ENCODE peak calls at places on chromosomes 13 and 19, in nine cellular contexts. B is psoas muscle, X is neural crest cell, Y is neural progenitor cell, A is foreskin fibroblast, T is astrocyte of the spinal cord, U is upper lobe of left lung, Z is NB4, F is transverse colon. R is an unnamed sample.

GRCh38 chr19:48963371-48964204 is 1.5 kb upstream of the FTL start:
- DNase-seq in F (peak), X (peak), A (peak), B (peak), T (peak), U (peak), Y (peak), Z (peak), R (peak)

GRCh38 chr19:38072776-38073411 is 151.1 kb downstream of the DPF1 start:
- DNase-seq in F (no peak), T (peak), A (peak), Z (no peak), Y (no peak), U (peak), X (no peak), B (no peak), R (no peak)

GRCh38 chr13:39037410-39037879 is 444 bp downstream of the PROSER1 start:
- DNase-seq in Z (no peak), X (no peak), B (no peak), A (no peak), Y (no peak), F (no peak), T (no peak), U (no peak), R (no peak)

GRCh38 chr19:23882493-23882892 is 32.2 kb upstream of the ZNF726 start:
- DNase-seq in F (peak), Z (peak), A (peak), B (no peak), X (no peak), U (no peak), Y (no peak), T (no peak), R (no peak)

GRCh38 chr19:6551091-6551490 is 20.3 kb downstream of the TNFSF9 start:
- DNase-seq in A (no peak), T (no peak), Z (no peak), Y (no peak), X (no peak), B (no peak), U (no peak), F (no peak), R (no peak)

GRCh38 chr19:18232540-18233223 is 6.4 kb upstream of the PDE4C start:
- DNase-seq in A (no peak), Y (no peak), X (no peak), T (no peak), Z (no peak), B (no peak), U (no peak), F (no peak), R (no peak)

GRCh38 chr13:42123600-42123999 is 75.2 kb downstream of the DGKH start:
- DNase-seq in U (no peak), A (no peak), T (no peak), Y (no peak), B (no peak), X (no peak), Z (no peak), F (no peak), R (no peak)

GRCh38 chr19:19750842-19751790 is 18.2 kb upstream of the ZNF14 start:
- DNase-seq in X (no peak), B (no peak), T (no peak), Z (no peak), U (no peak), Y (no peak), F (no peak), A (no peak), R (no peak)

GRCh38 chr13:30585748-30586262 is 31.9 kb upstream of the USPL1 start:
- DNase-seq in T (peak), X (no peak), U (peak), A (peak), Z (peak), Y (no peak), B (no peak), F (no peak), R (no peak)

GRCh38 chr13:51862965-51863364 is 1.2 kb downstream of the CCDC70 start:
- DNase-seq in F (no peak), A (no peak), U (no peak), Y (no peak), X (no peak), Z (no peak), B (no peak), T (no peak), R (no peak)
- TF ChIP-seq CTCF in F (no peak), A (no peak), U (no peak), Y (no peak), X (no peak), Z (no peak), B (no peak), T (no peak), R (no peak)

DNA sequence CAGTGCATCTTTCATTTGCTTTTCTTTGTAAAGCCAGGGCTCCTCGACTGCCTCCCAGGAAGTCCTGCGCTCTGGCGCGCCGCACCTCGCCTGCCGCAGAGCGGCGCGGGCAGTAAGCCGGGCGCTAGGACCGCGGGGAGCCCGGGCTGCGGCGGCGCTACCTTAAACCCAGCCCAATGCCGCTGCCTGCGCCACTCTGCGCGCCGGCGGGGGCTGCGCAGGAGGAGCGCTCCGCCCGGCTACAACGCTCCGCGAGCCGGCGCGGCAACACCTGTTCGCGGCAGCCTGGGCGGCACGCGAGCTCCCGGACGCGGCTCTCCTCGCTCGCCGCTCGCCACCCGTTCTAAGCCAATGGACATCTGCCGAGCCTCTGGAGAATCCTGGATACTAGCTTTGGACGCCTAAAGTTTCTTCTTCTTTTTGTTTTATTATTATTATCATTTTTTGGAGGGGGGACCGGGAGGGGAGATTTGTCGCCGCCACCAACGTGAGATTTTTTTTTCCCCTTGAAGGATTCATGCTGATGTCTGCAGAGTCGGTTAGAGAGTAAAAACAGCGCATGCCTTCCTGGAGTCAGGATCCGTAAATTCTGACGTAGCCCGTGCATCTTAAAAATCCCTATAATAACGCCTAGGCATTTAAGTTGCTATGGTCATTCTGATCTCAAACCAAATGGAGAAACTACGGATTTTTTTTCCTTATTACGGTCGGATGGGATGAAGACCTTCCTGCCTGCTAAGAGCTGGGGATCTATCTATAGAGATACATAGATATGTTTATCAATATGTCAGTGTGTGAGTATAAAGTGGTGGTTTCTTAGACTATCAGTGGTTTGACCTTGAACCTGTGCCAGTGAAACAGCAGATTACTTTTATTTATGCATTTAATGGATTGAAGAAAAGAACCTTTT is at the start of gene FGF9:
- DNase-seq in Z (peak), T (peak), U (peak), A (peak), B (peak), X (peak), F (peak), Y (peak), R (no peak)
- TF ChIP-seq CTCF in Z (no peak), T (no peak), U (peak), A (no peak), B (no peak), X (no peak), F (no peak), Y (peak), R (no peak)

GRCh38 chr19:14091086-14091884 is 734 bp upstream of the SAMD1 start:
- DNase-seq in Z (peak), Y (no peak), F (peak), X (peak), B (no peak), T (peak), U (peak), A (peak), R (no peak)

GRCh38 chr19:14089662-14090508 is 666 bp downstream of the SAMD1 start:
- DNase-seq in X (peak), A (peak), U (no peak), B (peak), Z (peak), T (peak), F (peak), Y (peak), R (no peak)

GRCh38 chr19:14090509-14091085 is at the start of gene SAMD1:
- DNase-seq in Y (peak), T (peak), A (peak), Z (peak), U (peak), X (peak), B (peak), F (peak), R (peak)

GRCh38 chr19:14088634-14089411 is 1.7 kb downstream of the SAMD1 start:
- DNase-seq in T (no peak), X (no peak), Z (no peak), B (no peak), U (no peak), F (no peak), Y (no peak), A (no peak), R (no peak)

GRCh38 chr19:14089412-14089661 is 1.2 kb downstream of the SAMD1 start:
- DNase-seq in T (no peak), X (no peak), Y (peak), Z (peak), F (no peak), A (peak), B (no peak), U (no peak), R (no peak)
- TF ChIP-seq CTCF in T (peak), X (peak), Y (peak), Z (no peak), F (no peak), A (no peak), B (no peak), U (no peak), R (no peak)

DNA sequence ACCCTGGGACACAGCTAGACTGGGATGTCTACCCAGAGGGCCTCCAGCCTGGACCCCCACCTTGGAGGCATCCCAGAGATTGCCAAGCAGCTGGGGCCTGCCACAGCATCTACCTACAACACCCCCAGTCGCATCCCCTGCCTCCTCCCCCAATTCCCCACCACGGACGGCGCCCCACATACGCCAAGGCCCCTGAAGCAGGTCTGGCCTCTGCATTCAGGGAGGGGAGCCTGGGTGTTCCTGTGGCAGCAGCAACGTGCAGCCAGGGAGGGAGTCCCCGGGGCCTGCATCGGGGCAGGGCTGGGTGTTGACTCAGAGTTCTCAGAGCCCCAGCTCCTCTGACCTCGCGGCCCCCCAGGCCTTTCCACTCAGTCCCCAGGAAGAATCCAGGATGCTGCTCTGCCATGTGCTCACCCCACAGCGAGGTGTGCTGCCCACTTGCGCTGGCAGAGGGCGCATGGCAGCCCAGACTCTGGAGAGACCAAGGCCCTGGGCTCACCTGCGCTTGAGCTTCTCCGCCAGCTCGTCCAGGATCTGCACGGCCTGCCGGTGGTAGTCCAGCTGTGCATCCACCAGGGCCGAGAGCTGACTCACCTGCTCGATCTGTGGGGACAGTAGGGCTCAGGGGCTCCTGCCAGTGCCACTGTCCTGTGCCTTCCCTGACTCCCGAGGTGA is 19.6 kb downstream of the MPND start:
- DNase-seq in A (peak), T (no peak), X (no peak), B (no peak), Z (no peak), F (no peak), U (no peak), Y (peak), R (no peak)
- TF ChIP-seq CTCF in A (no peak), T (peak), X (peak), B (no peak), Z (no peak), F (no peak), U (no peak), Y (peak), R (no peak)

GRCh38 chr13:84460989-84461388 is 578.7 kb upstream of the SLITRK1 start:
- DNase-seq in Z (no peak), Y (no peak), X (no peak), F (no peak), B (no peak), A (no peak), T (no peak), U (no peak), R (no peak)

DNA sequence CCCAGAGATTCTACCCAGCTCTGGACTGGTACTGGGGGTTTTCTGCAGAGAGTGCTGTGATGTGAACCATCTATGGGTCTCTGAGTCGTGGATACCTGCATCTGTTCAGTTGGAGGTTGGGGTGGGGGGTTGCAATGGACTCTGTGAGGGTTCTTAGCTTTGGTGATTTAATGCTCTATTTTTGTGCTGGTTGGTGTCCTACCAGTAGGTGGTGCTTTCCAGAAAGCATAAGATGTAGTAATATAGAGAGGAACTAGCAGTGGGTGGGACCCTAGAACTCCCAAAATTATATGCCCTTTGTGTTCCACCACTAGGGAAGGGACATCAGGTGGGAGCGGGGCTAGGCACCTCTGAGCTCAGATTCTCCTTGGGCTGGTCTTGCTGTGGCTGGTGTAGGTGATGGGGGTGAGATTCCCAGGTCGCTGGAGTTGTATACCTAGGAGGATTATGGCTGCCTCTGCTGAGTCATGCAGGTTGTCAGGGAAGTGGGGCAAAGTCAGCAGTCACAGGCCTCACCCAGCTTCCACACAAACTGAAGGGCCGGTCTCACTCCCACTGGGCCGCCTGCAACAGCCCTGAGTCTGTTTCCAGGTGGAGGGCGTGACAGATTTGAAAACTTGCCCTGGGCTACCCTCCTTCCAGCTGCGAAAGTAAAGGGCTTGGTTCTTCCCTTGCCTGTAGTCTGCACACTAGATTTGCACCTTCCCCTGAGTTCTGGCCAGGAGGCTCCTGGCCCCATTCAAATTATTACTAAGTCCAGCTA is 573.0 kb upstream of the SLITRK1 start:
- DNase-seq in X (no peak), U (no peak), Y (no peak), T (no peak), F (no peak), A (no peak), Z (peak), B (no peak), R (no peak)
- TF ChIP-seq CTCF in X (peak), U (no peak), Y (peak), T (no peak), F (no peak), A (no peak), Z (peak), B (no peak), R (no peak)